ENCODE peak calls at places on chromosomes 11 and 22, in six cellular contexts. One of them, this sample, is unnamed.

GRCh38 chr11:2860636-2861035 is 24.9 kb downstream of the CDKN1C start:
- DNase-seq in AG04450: no peak
- DNase-seq in B cell: no peak
- DNase-seq in osteocyte: no peak
- DNase-seq in mucosa of descending colon: no peak
- DNase-seq in left lung: no peak
- DNase-seq in this sample: no peak

GRCh38 chr11:64390558-64390957 is 31.6 kb downstream of the RPS6KA4 start:
- DNase-seq in left lung: no peak
- DNase-seq in osteocyte: no peak
- DNase-seq in mucosa of descending colon: no peak
- DNase-seq in B cell: no peak
- DNase-seq in AG04450: no peak
- DNase-seq in this sample: no peak

GRCh38 chr22:22418957-22419356 is 89.6 kb downstream of the ZNF280B start:
- DNase-seq in mucosa of descending colon: no peak
- DNase-seq in osteocyte: no peak
- DNase-seq in left lung: no peak
- DNase-seq in AG04450: no peak
- DNase-seq in B cell: no peak
- DNase-seq in this sample: no peak

GRCh38 chr11:61885166-61885778 is 6.1 kb downstream of the FADS3 start:
- DNase-seq in B cell: no peak
- DNase-seq in AG04450: no peak
- DNase-seq in osteocyte: no peak
- DNase-seq in mucosa of descending colon: no peak
- DNase-seq in left lung: no peak
- DNase-seq in this sample: no peak

GRCh38 chr22:47859891-47860290 is 1097.4 kb downstream of the TBC1D22A start:
- DNase-seq in AG04450: no peak
- DNase-seq in osteocyte: no peak
- DNase-seq in left lung: no peak
- DNase-seq in B cell: no peak
- DNase-seq in mucosa of descending colon: no peak
- DNase-seq in this sample: no peak

GRCh38 chr22:38412435-38413084 is 42.4 kb downstream of the KCNJ4 start:
- DNase-seq in osteocyte: peak
- DNase-seq in B cell: peak
- DNase-seq in AG04450: no peak
- DNase-seq in left lung: no peak
- DNase-seq in mucosa of descending colon: peak
- DNase-seq in this sample: peak

GRCh38 chr11:91998466-91998865 is 226.2 kb upstream of the FAT3 start:
- DNase-seq in left lung: no peak
- DNase-seq in B cell: no peak
- DNase-seq in osteocyte: no peak
- DNase-seq in mucosa of descending colon: no peak
- DNase-seq in AG04450: no peak
- DNase-seq in this sample: no peak

GRCh38 chr11:126083829-126084607 is 21.4 kb upstream of the CDON start:
- DNase-seq in left lung: no peak
- DNase-seq in AG04450: no peak
- DNase-seq in mucosa of descending colon: no peak
- DNase-seq in B cell: no peak
- DNase-seq in osteocyte: no peak
- DNase-seq in this sample: peak

GRCh38 chr22:37485006-37485713 is 1.0 kb downstream of the MFNG start:
- DNase-seq in AG04450: no peak
- DNase-seq in osteocyte: no peak
- DNase-seq in left lung: peak
- DNase-seq in B cell: peak
- DNase-seq in mucosa of descending colon: peak
- DNase-seq in this sample: peak

GRCh38 chr11:121236115-121237001 is 56.2 kb upstream of the SC5D start:
- DNase-seq in mucosa of descending colon: no peak
- DNase-seq in AG04450: no peak
- DNase-seq in B cell: no peak
- DNase-seq in left lung: no peak
- DNase-seq in osteocyte: no peak
- DNase-seq in this sample: no peak

GRCh38 chr22:17980638-17981051 is 43.7 kb downstream of the MICAL3 start:
- DNase-seq in AG04450: no peak
- DNase-seq in osteocyte: no peak
- DNase-seq in left lung: no peak
- DNase-seq in mucosa of descending colon: peak
- DNase-seq in B cell: peak
- DNase-seq in this sample: no peak

GRCh38 chr11:29214833-29215232 is 802.0 kb downstream of the KCNA4 start:
- DNase-seq in left lung: no peak
- DNase-seq in B cell: no peak
- DNase-seq in AG04450: peak
- DNase-seq in mucosa of descending colon: no peak
- DNase-seq in osteocyte: no peak
- DNase-seq in this sample: no peak

GRCh38 chr22:49838771-49839717 is 11.4 kb upstream of the BRD1 start:
- DNase-seq in left lung: no peak
- DNase-seq in AG04450: no peak
- DNase-seq in mucosa of descending colon: peak
- DNase-seq in osteocyte: no peak
- DNase-seq in B cell: peak
- DNase-seq in this sample: peak

GRCh38 chr11:20112291-20113146 is 47.8 kb downstream of the DBX1 start:
- DNase-seq in left lung: peak
- DNase-seq in B cell: no peak
- DNase-seq in mucosa of descending colon: peak
- DNase-seq in osteocyte: no peak
- DNase-seq in AG04450: peak
- DNase-seq in this sample: no peak

GRCh38 chr11:58616594-58616993 is 5.9 kb upstream of the CNTF start:
- DNase-seq in osteocyte: no peak
- DNase-seq in B cell: no peak
- DNase-seq in AG04450: peak
- DNase-seq in mucosa of descending colon: no peak
- DNase-seq in left lung: no peak
- DNase-seq in this sample: no peak

GRCh38 chr11:103279821-103280220 is 170.6 kb downstream of the DYNC2H1 start:
- DNase-seq in mucosa of descending colon: no peak
- DNase-seq in left lung: no peak
- DNase-seq in B cell: no peak
- DNase-seq in osteocyte: no peak
- DNase-seq in AG04450: no peak
- DNase-seq in this sample: no peak

GRCh38 chr22:30235687-30236170 is 10.8 kb downstream of the LIF start:
- DNase-seq in osteocyte: peak
- DNase-seq in AG04450: peak
- DNase-seq in mucosa of descending colon: no peak
- DNase-seq in left lung: peak
- DNase-seq in B cell: no peak
- DNase-seq in this sample: no peak

GRCh38 chr11:19725379-19726079 is 12.9 kb downstream of the NAV2 start:
- DNase-seq in left lung: peak
- DNase-seq in AG04450: no peak
- DNase-seq in B cell: no peak
- DNase-seq in mucosa of descending colon: no peak
- DNase-seq in osteocyte: no peak
- DNase-seq in this sample: no peak

GRCh38 chr11:70522613-70523311 is 124.4 kb downstream of the CTTN start:
- DNase-seq in mucosa of descending colon: peak
- DNase-seq in B cell: no peak
- DNase-seq in AG04450: no peak
- DNase-seq in osteocyte: no peak
- DNase-seq in left lung: no peak
- DNase-seq in this sample: no peak

GRCh38 chr11:11587122-11587521 is 34.7 kb downstream of the GALNT18 start:
- DNase-seq in osteocyte: peak
- DNase-seq in left lung: no peak
- DNase-seq in mucosa of descending colon: no peak
- DNase-seq in AG04450: peak
- DNase-seq in B cell: no peak
- DNase-seq in this sample: no peak

GRCh38 chr11:65435981-65436411 is 13.4 kb downstream of the NEAT1 start:
- DNase-seq in B cell: no peak
- DNase-seq in osteocyte: peak
- DNase-seq in mucosa of descending colon: peak
- DNase-seq in left lung: peak
- DNase-seq in AG04450: no peak
- DNase-seq in this sample: no peak

GRCh38 chr11:62652156-62653006 is 721 bp downstream of the INTS5 start:
- DNase-seq in mucosa of descending colon: no peak
- DNase-seq in left lung: no peak
- DNase-seq in B cell: no peak
- DNase-seq in osteocyte: no peak
- DNase-seq in AG04450: no peak
- DNase-seq in this sample: no peak

GRCh38 chr11:117565709-117566108 is 231.3 kb downstream of the DSCAML1 start:
- DNase-seq in left lung: no peak
- DNase-seq in B cell: no peak
- DNase-seq in mucosa of descending colon: no peak
- DNase-seq in AG04450: no peak
- DNase-seq in osteocyte: no peak
- DNase-seq in this sample: no peak

GRCh38 chr11:69516526-69516925 is 35.1 kb downstream of the LINC01488 start:
- DNase-seq in mucosa of descending colon: peak
- DNase-seq in AG04450: no peak
- DNase-seq in B cell: no peak
- DNase-seq in osteocyte: no peak
- DNase-seq in left lung: no peak
- DNase-seq in this sample: no peak

GRCh38 chr22:40345801-40346177 is 511 bp upstream of the ADSL start:
- DNase-seq in left lung: peak
- DNase-seq in mucosa of descending colon: peak
- DNase-seq in osteocyte: no peak
- DNase-seq in B cell: peak
- DNase-seq in AG04450: no peak
- DNase-seq in this sample: peak

GRCh38 chr11:119684361-119685072 is 44.5 kb downstream of the NECTIN1 start:
- DNase-seq in osteocyte: no peak
- DNase-seq in mucosa of descending colon: no peak
- DNase-seq in AG04450: peak
- DNase-seq in left lung: no peak
- DNase-seq in B cell: no peak
- DNase-seq in this sample: no peak

GRCh38 chr11:134291196-134291595 is 15.0 kb downstream of the GLB1L3 start:
- DNase-seq in osteocyte: no peak
- DNase-seq in left lung: no peak
- DNase-seq in AG04450: no peak
- DNase-seq in mucosa of descending colon: no peak
- DNase-seq in B cell: no peak
- DNase-seq in this sample: no peak

DNA sequence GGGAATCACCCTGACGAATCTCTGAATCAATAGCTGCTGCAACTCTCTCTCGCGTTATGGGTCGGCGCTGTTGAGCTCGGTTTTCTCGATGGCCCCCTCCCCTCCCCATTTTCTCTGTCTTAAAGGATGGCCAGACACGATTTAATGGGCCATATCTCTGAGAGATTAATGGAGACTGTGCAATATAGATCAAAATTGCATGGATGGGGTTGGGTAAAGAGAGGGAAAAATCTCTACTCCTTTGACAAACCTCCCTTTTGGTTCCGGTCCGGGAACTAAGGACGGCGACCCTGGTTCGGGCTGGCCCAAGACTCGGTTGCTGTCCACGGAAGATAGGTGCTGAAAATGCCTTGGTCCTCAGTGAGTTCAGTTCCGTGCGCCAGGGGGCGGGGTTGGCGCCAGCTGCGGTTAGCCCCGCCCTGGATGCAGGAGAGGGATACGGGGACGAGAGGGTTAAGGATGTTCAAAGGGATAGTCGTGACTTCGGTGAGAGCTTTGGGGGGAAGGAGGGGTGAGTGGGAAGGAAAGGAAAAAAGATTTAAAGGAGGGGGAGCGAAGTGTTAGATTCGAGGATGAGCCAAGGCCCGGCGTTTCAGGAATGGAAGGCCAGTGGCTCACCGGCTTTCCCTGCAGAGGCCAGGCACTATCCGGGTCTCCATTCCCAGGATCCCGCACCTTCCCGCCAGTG is 103.6 kb upstream of the HSD17B12 start:
- DNase-seq in left lung: no peak
- DNase-seq in B cell: peak
- DNase-seq in osteocyte: peak
- DNase-seq in mucosa of descending colon: no peak
- DNase-seq in AG04450: no peak
- DNase-seq in this sample: no peak
- TF ChIP-seq CTCF in left lung: no peak
- TF ChIP-seq CTCF in B cell: no peak
- TF ChIP-seq CTCF in osteocyte: peak
- TF ChIP-seq CTCF in mucosa of descending colon: no peak
- TF ChIP-seq CTCF in AG04450: peak
- TF ChIP-seq CTCF in this sample: no peak

GRCh38 chr11:97111559-97111958 is 721.7 kb downstream of the JRKL start:
- DNase-seq in B cell: no peak
- DNase-seq in mucosa of descending colon: no peak
- DNase-seq in AG04450: no peak
- DNase-seq in left lung: no peak
- DNase-seq in osteocyte: no peak
- DNase-seq in this sample: no peak
- TF ChIP-seq CTCF in B cell: no peak
- TF ChIP-seq CTCF in mucosa of descending colon: no peak
- TF ChIP-seq CTCF in AG04450: no peak
- TF ChIP-seq CTCF in left lung: no peak
- TF ChIP-seq CTCF in osteocyte: no peak
- TF ChIP-seq CTCF in this sample: no peak

GRCh38 chr11:123430736-123431356 is 777 bp downstream of the GRAMD1B start:
- DNase-seq in AG04450: no peak
- DNase-seq in left lung: peak
- DNase-seq in osteocyte: peak
- DNase-seq in mucosa of descending colon: peak
- DNase-seq in B cell: peak
- DNase-seq in this sample: peak

GRCh38 chr11:123431619-123432018 is 1.6 kb downstream of the GRAMD1B start:
- DNase-seq in B cell: no peak
- DNase-seq in left lung: no peak
- DNase-seq in AG04450: no peak
- DNase-seq in osteocyte: no peak
- DNase-seq in mucosa of descending colon: no peak
- DNase-seq in this sample: no peak

GRCh38 chr11:123437236-123437979 is 7.3 kb downstream of the GRAMD1B start:
- DNase-seq in B cell: no peak
- DNase-seq in osteocyte: no peak
- DNase-seq in left lung: no peak
- DNase-seq in AG04450: no peak
- DNase-seq in mucosa of descending colon: no peak
- DNase-seq in this sample: no peak

GRCh38 chr11:123434911-123435310 is 4.8 kb downstream of the GRAMD1B start:
- DNase-seq in B cell: no peak
- DNase-seq in mucosa of descending colon: no peak
- DNase-seq in left lung: no peak
- DNase-seq in osteocyte: no peak
- DNase-seq in AG04450: no peak
- DNase-seq in this sample: no peak

GRCh38 chr11:123434262-123434661 is 4.2 kb downstream of the GRAMD1B start:
- DNase-seq in osteocyte: no peak
- DNase-seq in AG04450: no peak
- DNase-seq in mucosa of descending colon: no peak
- DNase-seq in left lung: no peak
- DNase-seq in B cell: no peak
- DNase-seq in this sample: no peak
- TF ChIP-seq CTCF in osteocyte: peak
- TF ChIP-seq CTCF in AG04450: peak
- TF ChIP-seq CTCF in mucosa of descending colon: no peak
- TF ChIP-seq CTCF in left lung: no peak
- TF ChIP-seq CTCF in B cell: no peak
- TF ChIP-seq CTCF in this sample: peak

GRCh38 chr22:43011079-43011478 is 3.9 kb downstream of the PACSIN2 start:
- DNase-seq in B cell: no peak
- DNase-seq in mucosa of descending colon: no peak
- DNase-seq in AG04450: no peak
- DNase-seq in osteocyte: no peak
- DNase-seq in left lung: no peak
- DNase-seq in this sample: no peak
- TF ChIP-seq CTCF in B cell: no peak
- TF ChIP-seq CTCF in mucosa of descending colon: no peak
- TF ChIP-seq CTCF in AG04450: peak
- TF ChIP-seq CTCF in osteocyte: no peak
- TF ChIP-seq CTCF in left lung: no peak
- TF ChIP-seq CTCF in this sample: no peak